ENCODE peak calls at places on chromosomes 7 and 10, in seven cellular contexts. O is A549, M is endothelial cell, T is AG09309, G is brain microvascular endothelial cell, Y is RWPE1, X is mesothelial cell of epicardium. V is an unnamed sample.
A peak's percentile ranks its signal among the peaks of the same experiment; 100 is the strongest.

GRCh38 chr7:154674191-154674590 is 328.7 kb downstream of the PAXIP1 start:
- DNase-seq in M (no peak), O (no peak), Y (no peak), T (no peak), X (no peak), G (no peak), V (no peak)

GRCh38 chr10:99593312-99593711 is 26.9 kb downstream of the SLC25A28 start:
- DNase-seq in O (no peak), T (no peak), M (no peak), Y (no peak), G (no peak), X (no peak), V (no peak)

GRCh38 chr10:110566472-110567200 is 859 bp upstream of the SMC3 start:
- DNase-seq in T (no peak), O (no peak), Y (no peak), G (no peak), M (no peak), X (no peak), V (no peak)

GRCh38 chr10:71638577-71639411 is 80.8 kb downstream of the C10orf105 start:
- DNase-seq in M (no peak), Y (no peak), T (no peak), G (no peak), O (no peak), X (no peak), V (no peak)

GRCh38 chr10:59708816-59709471 is 706 bp downstream of the SLC16A9 start:
- DNase-seq in M (peak; percentile 39), O (peak; percentile 25), X (peak; percentile 26), Y (peak; percentile 36), T (no peak), G (no peak), V (peak; percentile 33)

GRCh38 chr7:44471850-44472249 is 18.6 kb downstream of the NUDCD3 start:
- DNase-seq in M (no peak), G (no peak), Y (no peak), O (no peak), T (no peak), X (no peak), V (no peak)

GRCh38 chr7:47428780-47429472 is 153.0 kb downstream of the TNS3 start:
- DNase-seq in G (no peak), T (no peak), M (no peak), X (no peak), O (no peak), Y (no peak), V (no peak)

GRCh38 chr7:150800576-150801241 is at the start of gene TMEM176A:
- DNase-seq in G (no peak), X (no peak), T (no peak), O (no peak), M (no peak), Y (no peak), V (no peak)

GRCh38 chr7:17402628-17403278 is 104.3 kb downstream of the AHR start:
- DNase-seq in M (no peak), T (no peak), O (no peak), Y (no peak), G (no peak), X (no peak), V (no peak)

GRCh38 chr7:12861070-12861469 is 173.6 kb downstream of the ARL4A start:
- DNase-seq in O (no peak), M (no peak), G (no peak), X (no peak), T (no peak), Y (no peak), V (no peak)

GRCh38 chr7:137953043-137953691 is 48.7 kb downstream of the CREB3L2 start:
- DNase-seq in X (no peak), Y (no peak), T (no peak), M (no peak), G (no peak), O (no peak), V (no peak)

GRCh38 chr10:5147255-5147980 is 37.5 kb downstream of the AKR1C8 start:
- DNase-seq in Y (no peak), X (no peak), T (no peak), G (no peak), M (no peak), O (peak; percentile 15), V (no peak)

GRCh38 chr10:131855763-131856401 is 44.9 kb upstream of the PPP2R2D start:
- DNase-seq in M (no peak), G (no peak), O (no peak), X (peak; percentile 17), Y (no peak), T (no peak), V (no peak)

GRCh38 chr10:118310822-118311221 is 31.3 kb downstream of the FAM204A start:
- DNase-seq in T (no peak), G (no peak), Y (no peak), M (no peak), O (no peak), X (no peak), V (no peak)

GRCh38 chr10:48389272-48389671 is 82.8 kb downstream of the MAPK8 start:
- DNase-seq in G (no peak), M (no peak), T (no peak), O (no peak), Y (no peak), X (no peak), V (no peak)

GRCh38 chr7:142790056-142790455 is 19.3 kb downstream of the PRSS2 start:
- DNase-seq in G (no peak), O (no peak), T (no peak), Y (no peak), M (no peak), X (no peak), V (no peak)

GRCh38 chr10:132416566-132417248 is 19.7 kb downstream of the PWWP2B start:
- DNase-seq in M (no peak), T (no peak), X (no peak), G (no peak), O (no peak), Y (no peak), V (no peak)

GRCh38 chr10:98353105-98353504 is 61.9 kb downstream of the PYROXD2 start:
- DNase-seq in G (no peak), X (no peak), Y (no peak), T (no peak), M (no peak), O (no peak), V (no peak)

GRCh38 chr10:28663576-28664368 is 13.5 kb upstream of the BAMBI start:
- DNase-seq in O (peak; percentile 79), Y (peak; percentile 77), T (peak; percentile 56), X (peak; percentile 65), G (peak; percentile 81), M (peak; percentile 78), V (peak; percentile 42)

GRCh38 chr10:36630267-36630666 is 495.1 kb upstream of the ANKRD30A start:
- DNase-seq in G (no peak), X (no peak), T (no peak), Y (no peak), O (no peak), M (no peak), V (no peak)

GRCh38 chr10:6498771-6499170 is 81.3 kb downstream of the PRKCQ start:
- DNase-seq in Y (no peak), O (no peak), X (no peak), T (no peak), M (no peak), G (no peak), V (no peak)

GRCh38 chr10:24446739-24447138 is 237.8 kb downstream of the KIAA1217 start:
- DNase-seq in M (no peak), O (no peak), Y (no peak), T (no peak), G (peak; percentile 96), X (no peak), V (no peak)

GRCh38 chr10:47262606-47263295 is 37.2 kb upstream of the GDF10 start:
- DNase-seq in G (peak; percentile 78), Y (no peak), T (peak; percentile 5), M (no peak), X (no peak), O (no peak), V (no peak)

GRCh38 chr7:27162930-27163775 is 2.2 kb downstream of the HOXA9 start:
- DNase-seq in M (no peak), X (no peak), O (no peak), T (no peak), Y (no peak), G (no peak), V (no peak)

GRCh38 chr7:23235688-23236280 is 10.8 kb upstream of the GPNMB start:
- DNase-seq in X (no peak), M (no peak), Y (peak; percentile 97), T (no peak), O (no peak), G (peak; percentile 27), V (no peak)

GRCh38 chr10:43259981-43260761 is 6.7 kb downstream of the RASGEF1A start:
- DNase-seq in Y (peak; percentile 23), T (no peak), X (no peak), O (no peak), G (no peak), M (no peak), V (no peak)

GRCh38 chr7:24318326-24318725 is 34.3 kb downstream of the NPY start:
- DNase-seq in M (peak; percentile 13), X (no peak), Y (peak; percentile 24), G (no peak), O (peak; percentile 6), T (no peak), V (no peak)
- TF ChIP-seq CTCF in M (no peak), X (no peak), Y (no peak), G (peak; percentile 59), O (peak; percentile 18), T (no peak), V (no peak)

GRCh38 chr10:23157239-23157661 is 34.9 kb upstream of the PTF1A start:
- DNase-seq in T (no peak), M (no peak), O (no peak), Y (no peak), G (no peak), X (no peak), V (no peak)

GRCh38 chr10:23158370-23158769 is 33.7 kb upstream of the PTF1A start:
- DNase-seq in X (no peak), T (peak; percentile 11), G (peak; percentile 47), Y (peak; percentile 79), O (peak; percentile 78), M (peak; percentile 62), V (no peak)

GRCh38 chr10:23156447-23157150 is 35.5 kb upstream of the PTF1A start:
- DNase-seq in X (no peak), O (no peak), Y (no peak), T (no peak), M (no peak), G (no peak), V (no peak)

GRCh38 chr10:23155166-23155565 is 36.9 kb upstream of the PTF1A start:
- DNase-seq in T (no peak), O (no peak), X (no peak), Y (no peak), G (no peak), M (no peak), V (no peak)

GRCh38 chr10:23157691-23158369 is 34.3 kb upstream of the PTF1A start:
- DNase-seq in G (peak; percentile 25), M (no peak), O (peak; percentile 34), X (no peak), Y (peak; percentile 38), T (peak; percentile 11), V (no peak)
- TF ChIP-seq CTCF in G (peak; percentile 20), M (no peak), O (no peak), X (no peak), Y (no peak), T (no peak), V (peak; percentile 52)

GRCh38 chr7:24720283-24720682 is 37.0 kb downstream of the GSDME start:
- DNase-seq in Y (no peak), T (no peak), M (no peak), G (no peak), X (no peak), O (no peak), V (no peak)
- TF ChIP-seq CTCF in Y (no peak), T (no peak), M (no peak), G (no peak), X (no peak), O (no peak), V (no peak)

GRCh38 chr7:20784311-20785210 is 2.1 kb downstream of the SP8 start:
- DNase-seq in O (peak; percentile 57), Y (peak; percentile 77), T (no peak), G (no peak), M (peak; percentile 67), X (no peak), V (no peak)
- TF ChIP-seq CTCF in O (peak; percentile 27), Y (peak; percentile 30), T (no peak), G (peak; percentile 8), M (peak; percentile 23), X (no peak), V (peak; percentile 21)